ENCODE peak calls at places on chromosomes 11 and 22, in ten cellular contexts. V is activated CD4-positive, alpha-beta T cell treated with anti-CD3 and anti-CD28 coated beads, Interleukin-2, amount 50 U/mL, for 48 hours; L is activated B cell treated with CpG ODN at 0.5 μM for 24 hours; I is cardiac muscle cell; H is fibroblast of mammary gland; J is iris pigment epithelial cell; E is stimulated activated CD4-positive, alpha-beta T cell treated with anti-CD3 and anti-CD28 coated beads, Interleukin-15, amount 100 ng/mL, for 24 hours; N is keratinocyte; D is NCI-H1092 treated with DMSO at 0.1 percent for 48 hours; Y is retinal pigment epithelial cell. Q is an unnamed sample.

GRCh38 chr11:69106124-69106811 is 49.5 kb upstream of the SMIM38 start:
- DNase-seq in V (no peak), L (no peak), I (no peak), H (no peak), J (no peak), E (no peak), N (no peak), D (no peak), Y (no peak), Q (no peak)

GRCh38 chr11:66443602-66444001 is 5.0 kb upstream of the MRPL11 start:
- DNase-seq in V (no peak), L (no peak), I (peak; percentile 58), H (peak; percentile 93), J (peak; percentile 88), E (no peak), N (no peak), D (no peak), Y (no peak), Q (no peak)

GRCh38 chr11:36023922-36024321 is 80.1 kb downstream of the LDLRAD3 start:
- DNase-seq in V (no peak), L (no peak), I (peak; percentile 58), H (peak; percentile 53), J (peak; percentile 52), E (no peak), N (no peak), D (no peak), Y (no peak), Q (no peak)

GRCh38 chr11:68749501-68750196 is 1.7 kb downstream of the TESMIN start:
- DNase-seq in V (no peak), L (peak; percentile 18), I (peak; percentile 20), H (peak; percentile 7), J (peak; percentile 11), E (no peak), N (no peak), D (no peak), Y (no peak), Q (no peak)

GRCh38 chr11:92886243-92886905 is 83.1 kb upstream of the MTNR1B start:
- DNase-seq in V (peak; percentile 4), L (no peak), I (peak; percentile 72), H (peak; percentile 55), J (peak; percentile 44), E (peak; percentile 11), N (peak; percentile 23), D (peak; percentile 87), Y (no peak), Q (peak; percentile 92)

GRCh38 chr11:31237819-31238771 is 131.4 kb downstream of the DCDC1 start:
- DNase-seq in V (no peak), L (no peak), I (peak; percentile 35), H (peak; percentile 28), J (peak; percentile 1), E (no peak), N (no peak), D (no peak), Y (no peak), Q (no peak)

GRCh38 chr11:14184548-14184947 is 174.4 kb downstream of the RRAS2 start:
- DNase-seq in V (no peak), L (no peak), I (no peak), H (peak; percentile 10), J (no peak), E (no peak), N (no peak), D (no peak), Y (no peak), Q (no peak)

GRCh38 chr11:126725043-126725442 is 275.5 kb downstream of the KIRREL3 start:
- DNase-seq in V (no peak), L (no peak), I (no peak), H (no peak), J (no peak), E (no peak), N (no peak), D (no peak), Y (no peak), Q (no peak)

GRCh38 chr11:115912484-115912945 is 408.3 kb upstream of the CADM1 start:
- DNase-seq in V (no peak), L (no peak), I (no peak), H (no peak), J (no peak), E (no peak), N (no peak), D (peak; percentile 75), Y (no peak), Q (peak; percentile 90)

GRCh38 chr11:130888790-130889189 is 27.5 kb downstream of the SNX19 start:
- DNase-seq in V (no peak), L (no peak), I (no peak), H (no peak), J (no peak), E (no peak), N (no peak), D (no peak), Y (no peak), Q (no peak)

GRCh38 chr11:77067776-77068460 is 1.1 kb downstream of the CAPN5 start:
- DNase-seq in V (no peak), L (peak; percentile 15), I (no peak), H (no peak), J (no peak), E (no peak), N (no peak), D (no peak), Y (no peak), Q (no peak)

GRCh38 chr11:64445651-64446050 is 86.7 kb downstream of the RPS6KA4 start:
- DNase-seq in V (no peak), L (no peak), I (no peak), H (no peak), J (no peak), E (no peak), N (no peak), D (no peak), Y (no peak), Q (no peak)

GRCh38 chr22:37032535-37033460 is 13.3 kb downstream of the MPST start:
- DNase-seq in V (no peak), L (no peak), I (peak; percentile 97), H (peak; percentile 50), J (peak; percentile 85), E (no peak), N (peak; percentile 55), D (no peak), Y (no peak), Q (no peak)

GRCh38 chr22:50481045-50481439 is 301 bp upstream of the ADM2 start:
- DNase-seq in V (no peak), L (no peak), I (no peak), H (no peak), J (no peak), E (no peak), N (no peak), D (no peak), Y (no peak), Q (no peak)

GRCh38 chr11:34028407-34028804 is 23.1 kb upstream of the CAPRIN1 start:
- DNase-seq in V (no peak), L (no peak), I (no peak), H (peak; percentile 22), J (no peak), E (no peak), N (no peak), D (no peak), Y (no peak), Q (no peak)

GRCh38 chr11:120339394-120339890 is 3.2 kb downstream of the ARHGEF12 start:
- DNase-seq in V (no peak), L (no peak), I (no peak), H (peak; percentile 35), J (peak; percentile 53), E (no peak), N (no peak), D (no peak), Y (no peak), Q (peak; percentile 32)

GRCh38 chr11:62431171-62431895 is 12.5 kb downstream of the SCGB1A1 start:
- DNase-seq in V (no peak), L (no peak), I (peak; percentile 41), H (peak; percentile 78), J (peak; percentile 90), E (no peak), N (no peak), D (no peak), Y (no peak), Q (no peak)

GRCh38 chr22:34490911-34491310 is 570.6 kb upstream of the LARGE1 start:
- DNase-seq in V (no peak), L (no peak), I (no peak), H (no peak), J (no peak), E (no peak), N (no peak), D (no peak), Y (no peak), Q (no peak)

GRCh38 chr11:72598901-72599300 is 75.3 kb downstream of the PDE2A start:
- DNase-seq in V (no peak), L (no peak), I (peak; percentile 63), H (peak; percentile 41), J (peak; percentile 32), E (no peak), N (no peak), D (no peak), Y (no peak), Q (no peak)

GRCh38 chr22:25545117-25545516 is 19.4 kb upstream of the GRK3 start:
- DNase-seq in V (no peak), L (no peak), I (no peak), H (no peak), J (no peak), E (no peak), N (no peak), D (no peak), Y (no peak), Q (no peak)

GRCh38 chr11:119618208-119618909 is 110.6 kb downstream of the NECTIN1 start:
- DNase-seq in V (no peak), L (no peak), I (peak; percentile 25), H (no peak), J (no peak), E (no peak), N (no peak), D (no peak), Y (no peak), Q (no peak)

GRCh38 chr22:39123811-39124668 is 27.0 kb downstream of the APOBEC3H start:
- DNase-seq in V (no peak), L (no peak), I (no peak), H (no peak), J (no peak), E (no peak), N (no peak), D (no peak), Y (no peak), Q (no peak)

GRCh38 chr11:6635082-6635932 is 16.1 kb upstream of the TPP1 start:
- DNase-seq in V (no peak), L (no peak), I (peak; percentile 70), H (peak; percentile 81), J (no peak), E (no peak), N (no peak), D (no peak), Y (no peak), Q (no peak)

GRCh38 chr22:17348464-17349103 is 20.7 kb upstream of the CECR2 start:
- DNase-seq in V (no peak), L (no peak), I (no peak), H (no peak), J (no peak), E (no peak), N (no peak), D (no peak), Y (no peak), Q (no peak)

GRCh38 chr11:71342116-71342515 is 89.7 kb upstream of the SHANK2 start:
- DNase-seq in V (no peak), L (no peak), I (peak; percentile 40), H (peak; percentile 55), J (peak; percentile 35), E (no peak), N (no peak), D (no peak), Y (no peak), Q (no peak)

GRCh38 chr11:133078591-133079179 is 453.6 kb downstream of the OPCML start:
- DNase-seq in V (peak; percentile 30), L (no peak), I (peak; percentile 58), H (peak; percentile 37), J (peak; percentile 54), E (peak; percentile 38), N (no peak), D (peak; percentile 66), Y (peak; percentile 12), Q (peak; percentile 45)

GRCh38 chr22:41021039-41021654 is 70.0 kb downstream of the RBX1 start:
- DNase-seq in V (no peak), L (no peak), I (peak; percentile 10), H (no peak), J (no peak), E (peak; percentile 5), N (no peak), D (no peak), Y (no peak), Q (peak; percentile 3)

GRCh38 chr11:80383655-80384054 is 942.8 kb upstream of the TENM4 start:
- DNase-seq in V (no peak), L (no peak), I (no peak), H (no peak), J (no peak), E (no peak), N (no peak), D (no peak), Y (no peak), Q (no peak)

Q was measured in DMS79 treated with DMSO at 0.1 percent for 48 hours.